ENCODE peak calls at places on chromosomes 5 and 9, in eight cellular contexts. I is tibial artery; D is lower leg skin; G is stimulated activated CD4-positive, alpha-beta T cell treated with anti-CD3 and anti-CD28 coated beads, Interleukin-1b, Interleukin-23, amount 100 ng/mL, for 24 hours; K is posterior cingulate gyrus; V is kidney tubule cell; H is GM12865; T is HuH-7.5. W is an unnamed sample.

GRCh38 chr5:72163349-72163983 is 56.2 kb downstream of the MAP1B start:
- DNase-seq in T (no peak), H (no peak), V (no peak), G (no peak), D (no peak), K (no peak), I (no peak), W (no peak)

GRCh38 chr5:137761020-137761516 is 6.9 kb upstream of the HNRNPA0 start:
- DNase-seq in T (no peak), K (no peak), D (no peak), H (no peak), I (no peak), V (no peak), G (no peak), W (peak; percentile 14)

GRCh38 chr5:79107020-79107796 is 4.4 kb upstream of the BHMT start:
- DNase-seq in G (no peak), D (no peak), V (peak; percentile 71), I (no peak), K (no peak), T (no peak), H (no peak), W (peak; percentile 32)

GRCh38 chr5:3954633-3955032 is 359.0 kb downstream of the IRX1 start:
- DNase-seq in V (no peak), T (no peak), G (no peak), I (no peak), D (no peak), H (no peak), K (no peak), W (no peak)

GRCh38 chr9:84228130-84228735 is 112.3 kb downstream of the SLC28A3 start:
- DNase-seq in D (no peak), V (no peak), I (no peak), T (no peak), H (no peak), G (no peak), K (no peak), W (no peak)

GRCh38 chr5:180598316-180598701 is 7.0 kb upstream of the SCGB3A1 start:
- DNase-seq in T (no peak), V (no peak), G (no peak), H (no peak), I (no peak), K (no peak), D (no peak), W (no peak)

GRCh38 chr9:90441814-90442213 is 200.8 kb downstream of the DIRAS2 start:
- DNase-seq in I (no peak), V (peak; percentile 99), G (no peak), T (no peak), K (no peak), H (no peak), D (no peak), W (no peak)

GRCh38 chr9:87871425-87872078 is 11.1 kb upstream of the SPATA31E1 start:
- DNase-seq in T (no peak), D (no peak), K (no peak), V (no peak), G (no peak), H (no peak), I (no peak), W (no peak)

GRCh38 chr9:125066839-125067619 is 76.3 kb downstream of the SCAI start:
- DNase-seq in D (peak; percentile 19), V (no peak), T (no peak), H (no peak), G (no peak), I (no peak), K (no peak), W (peak; percentile 7)

GRCh38 chr5:139014726-139015125 is 139.6 kb upstream of the LRRTM2 start:
- DNase-seq in H (no peak), I (no peak), V (peak; percentile 73), T (no peak), G (no peak), K (no peak), D (no peak), W (peak; percentile 89)

GRCh38 chr5:88269222-88269771 is 652 bp upstream of the TMEM161B start:
- DNase-seq in K (no peak), D (no peak), V (peak; percentile 54), H (no peak), T (peak; percentile 5), I (no peak), G (no peak), W (peak; percentile 32)

GRCh38 chr9:95930314-95930713 is 54.8 kb downstream of the ERCC6L2 start:
- DNase-seq in T (no peak), D (no peak), H (no peak), I (no peak), G (no peak), K (no peak), V (no peak), W (no peak)

GRCh38 chr9:133894377-133895321 is 97.5 kb downstream of the VAV2 start:
- DNase-seq in V (no peak), H (no peak), T (no peak), D (no peak), G (no peak), K (no peak), I (no peak), W (no peak)

GRCh38 chr5:114010362-114010761 is 351.5 kb upstream of the KCNN2 start:
- DNase-seq in D (no peak), T (no peak), V (peak; percentile 68), K (no peak), I (no peak), H (no peak), G (no peak), W (peak; percentile 63)

GRCh38 chr9:122383992-122384461 is 13.2 kb downstream of the PTGS1 start:
- DNase-seq in V (peak; percentile 99), H (no peak), T (no peak), G (no peak), K (no peak), I (peak; percentile 76), D (no peak), W (no peak)

GRCh38 chr9:136582977-136583735 is 37.3 kb upstream of the NOTCH1 start:
- DNase-seq in T (no peak), G (no peak), D (no peak), I (no peak), K (peak; percentile 73), V (no peak), H (no peak), W (no peak)

GRCh38 chr5:170315154-170315553 is 17.6 kb upstream of the LCP2 start:
- DNase-seq in K (peak; percentile 86), V (peak; percentile 11), D (peak; percentile 83), G (no peak), T (no peak), H (no peak), I (peak; percentile 94), W (no peak)

GRCh38 chr5:172878585-172879433 is 44.8 kb downstream of the ERGIC1 start:
- DNase-seq in T (no peak), D (no peak), K (no peak), V (no peak), G (no peak), I (peak; percentile 87), H (no peak), W (peak; percentile 22)

GRCh38 chr5:167688331-167688730 is 603.1 kb upstream of the WWC1 start:
- DNase-seq in H (no peak), D (no peak), G (no peak), V (no peak), I (no peak), K (no peak), T (no peak), W (peak; percentile 88)

GRCh38 chr5:62720036-62720441 is 141.4 kb downstream of the LRRC70 start:
- DNase-seq in V (peak; percentile 90), I (no peak), T (peak; percentile 28), K (no peak), H (peak; percentile 70), G (no peak), D (no peak), W (peak; percentile 4)

GRCh38 chr5:116722666-116723065 is 148.0 kb upstream of the SEMA6A start:
- DNase-seq in G (no peak), V (no peak), K (no peak), I (no peak), H (no peak), D (no peak), T (no peak), W (no peak)

GRCh38 chr9:135605238-135605781 is 34.0 kb downstream of the GLT6D1 start:
- DNase-seq in H (no peak), V (no peak), D (peak; percentile 11), T (no peak), K (no peak), G (no peak), I (no peak), W (no peak)

W was measured in amniotic epithelial cell.